ENCODE peak calls at places on chromosome X, in six cellular contexts. W, N, Y, X, K and Q are unnamed samples.

GRCh38 chrX:49915352-49916222 is 6.8 kb upstream of the CLCN5 start:
- DNase-seq in W (peak; percentile 45), N (no peak), Y (peak; percentile 61), X (no peak), K (no peak), Q (peak; percentile 48)

GRCh38 chrX:39819921-39820849 is 277.6 kb downstream of the BCOR start:
- DNase-seq in W (no peak), N (no peak), Y (peak; percentile 58), X (no peak), K (peak; percentile 52), Q (peak; percentile 67)

GRCh38 chrX:117376460-117376859 is 740.1 kb downstream of the KLHL13 start:
- DNase-seq in W (no peak), N (no peak), Y (no peak), X (no peak), K (no peak), Q (no peak)

GRCh38 chrX:72025236-72025770 is 106.4 kb downstream of the RTL5 start:
- DNase-seq in W (no peak), N (no peak), Y (no peak), X (no peak), K (no peak), Q (no peak)

GRCh38 chrX:46279925-46280313 is 265.3 kb downstream of the ZNF674 start:
- DNase-seq in W (no peak), N (no peak), Y (no peak), X (no peak), K (no peak), Q (no peak)

GRCh38 chrX:39574178-39574577 is 523.6 kb downstream of the BCOR start:
- DNase-seq in W (no peak), N (no peak), Y (no peak), X (no peak), K (no peak), Q (no peak)

GRCh38 chrX:107581923-107582322 is 46.4 kb upstream of the PRPS1 start:
- DNase-seq in W (no peak), N (no peak), Y (no peak), X (no peak), K (no peak), Q (no peak)

GRCh38 chrX:50206753-50207152 is 2.2 kb downstream of the CCNB3 start:
- DNase-seq in W (no peak), N (no peak), Y (no peak), X (no peak), K (no peak), Q (no peak)

GRCh38 chrX:120732461-120732860 is 102.6 kb upstream of the C1GALT1C1 start:
- DNase-seq in W (no peak), N (no peak), Y (no peak), X (no peak), K (no peak), Q (no peak)

GRCh38 chrX:41241962-41242361 is 92.0 kb upstream of the DDX3X start:
- DNase-seq in W (no peak), N (no peak), Y (no peak), X (no peak), K (no peak), Q (no peak)

GRCh38 chrX:118346258-118347094 is 570 bp downstream of the WDR44 start:
- DNase-seq in W (peak; percentile 62), N (peak; percentile 33), Y (peak; percentile 58), X (peak; percentile 39), K (peak; percentile 67), Q (peak; percentile 68)

GRCh38 chrX:119496521-119496829 is 28.2 kb downstream of the SLC25A5 start:
- DNase-seq in W (no peak), N (no peak), Y (no peak), X (no peak), K (no peak), Q (no peak)

GRCh38 chrX:150146271-150146888 is 208.1 kb upstream of the EOLA2 start:
- DNase-seq in W (no peak), N (no peak), Y (no peak), X (no peak), K (no peak), Q (no peak)

GRCh38 chrX:44903107-44903506 is 30.1 kb downstream of the KDM6A start:
- DNase-seq in W (no peak), N (no peak), Y (no peak), X (no peak), K (no peak), Q (no peak)

GRCh38 chrX:39603291-39603690 is 494.5 kb downstream of the BCOR start:
- DNase-seq in W (no peak), N (no peak), Y (no peak), X (no peak), K (no peak), Q (no peak)

GRCh38 chrX:148282504-148282903 is 217.9 kb upstream of the AFF2 start:
- DNase-seq in W (no peak), N (no peak), Y (no peak), X (no peak), K (no peak), Q (no peak)

GRCh38 chrX:83845397-83845796 is 15.5 kb upstream of the CYLC1 start:
- DNase-seq in W (peak; percentile 33), N (no peak), Y (peak; percentile 53), X (no peak), K (no peak), Q (peak; percentile 8)

GRCh38 chrX:8245411-8245810 is 74.3 kb upstream of the VCX2 start:
- DNase-seq in W (no peak), N (no peak), Y (peak; percentile 15), X (no peak), K (no peak), Q (no peak)

GRCh38 chrX:149638860-149639259 is 7.3 kb upstream of the TMEM185A start:
- DNase-seq in W (no peak), N (no peak), Y (no peak), X (no peak), K (no peak), Q (no peak)

GRCh38 chrX:47321386-47321785 is 49.0 kb upstream of the ZNF157 start:
- DNase-seq in W (no peak), N (peak; percentile 74), Y (peak; percentile 92), X (peak; percentile 27), K (peak; percentile 66), Q (no peak)

GRCh38 chrX:21943460-21944135 is 3.1 kb downstream of the SMS start:
- DNase-seq in W (no peak), N (no peak), Y (no peak), X (no peak), K (no peak), Q (no peak)

GRCh38 chrX:134868766-134869495 is 121.9 kb upstream of the SMIM10 start:
- DNase-seq in W (no peak), N (no peak), Y (no peak), X (no peak), K (no peak), Q (no peak)

GRCh38 chrX:133559909-133560308 is 144.6 kb upstream of the GPC4 start:
- DNase-seq in W (no peak), N (no peak), Y (no peak), X (no peak), K (no peak), Q (no peak)

GRCh38 chrX:88416002-88416401 is 331.0 kb upstream of the CPXCR1 start:
- DNase-seq in W (no peak), N (no peak), Y (no peak), X (no peak), K (no peak), Q (no peak)

GRCh38 chrX:53584891-53585290 is 101.6 kb downstream of the HUWE1 start:
- DNase-seq in W (no peak), N (no peak), Y (no peak), X (no peak), K (no peak), Q (no peak)

GRCh38 chrX:154398668-154399526 is 720 bp downstream of the RPL10 start:
- DNase-seq in W (peak; percentile 80), N (peak; percentile 77), Y (peak; percentile 82), X (peak; percentile 87), K (peak; percentile 95), Q (peak; percentile 78)

GRCh38 chrX:124098089-124098488 is 136.6 kb downstream of the STAG2 start:
- DNase-seq in W (no peak), N (no peak), Y (peak; percentile 39), X (no peak), K (no peak), Q (no peak)

GRCh38 chrX:42143866-42144592 is 220.7 kb upstream of the CASK start:
- DNase-seq in W (no peak), N (no peak), Y (no peak), X (no peak), K (no peak), Q (no peak)

GRCh38 chrX:10356979-10357378 is 200.2 kb downstream of the CLCN4 start:
- DNase-seq in W (no peak), N (no peak), Y (no peak), X (no peak), K (no peak), Q (no peak)
- H3K27me3 ChIP-seq in W (no peaks in the 10 kb centered on the region), N (no peaks in the 10 kb centered on the region), Y (no peaks in the 10 kb centered on the region), X (no peaks in the 10 kb centered on the region), K (no peaks in the 10 kb centered on the region), Q (no peaks in the 10 kb centered on the region)

GRCh38 chrX:2697306-2697705 is 6.2 kb downstream of the CD99 start:
- DNase-seq in W (no peak), N (no peak), Y (no peak), X (no peak), K (no peak), Q (no peak)
- H3K4me3 ChIP-seq in W (no peak overlapping the region), N (no peak overlapping the region), Y (no peak overlapping the region), X (peak overlapping the region; percentile 28), K (no peak overlapping the region), Q (no peak overlapping the region)

DNA sequence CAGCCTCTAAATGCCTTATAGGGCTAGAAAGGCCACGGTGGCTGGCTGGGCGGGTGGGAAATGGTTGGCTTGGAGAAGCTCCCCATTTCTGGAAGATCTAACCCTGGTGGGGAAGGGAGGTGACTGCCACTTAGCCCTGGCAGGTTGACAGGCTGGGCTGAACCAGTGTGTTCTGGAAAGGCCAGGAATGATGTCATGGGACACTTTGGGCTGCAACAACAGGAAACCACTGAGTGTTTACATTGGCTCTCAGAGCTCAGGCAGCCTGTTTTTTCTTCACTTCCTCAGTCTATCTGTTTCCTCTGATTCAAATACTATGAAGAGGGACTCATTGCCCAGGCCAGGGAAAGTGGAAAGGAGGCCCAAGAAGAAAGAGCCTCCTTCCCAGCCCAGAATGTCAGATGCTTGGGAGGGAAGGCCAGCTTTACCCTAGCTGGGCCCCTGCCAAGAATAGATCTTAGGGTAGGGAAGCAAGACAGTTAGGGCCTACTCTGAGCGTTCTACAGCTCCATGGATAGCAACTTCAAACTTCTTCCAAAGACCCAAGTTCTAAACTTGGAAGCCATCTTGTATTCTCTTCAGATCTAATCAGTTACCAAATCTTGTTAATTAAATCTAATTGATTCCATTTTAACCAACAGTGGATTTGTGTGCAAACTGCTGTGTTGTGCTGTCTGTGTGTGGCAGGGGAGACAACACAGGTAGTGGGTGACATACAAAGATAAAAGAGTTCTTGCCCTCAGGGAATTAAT is 65.7 kb upstream of the MSN start:
- DNase-seq in W (no peak), N (peak; percentile 70), Y (no peak), X (peak; percentile 75), K (peak; percentile 88), Q (no peak)
- H3K4me1 ChIP-seq in W (no peaks in the 10 kb centered on the region), N (no peaks in the 10 kb centered on the region), Y (no peaks in the 10 kb centered on the region), X (peaks cover 35% of the 10 kb centered on the region), K (peaks cover 12% of the 10 kb centered on the region), Q (no peaks in the 10 kb centered on the region)

DNA sequence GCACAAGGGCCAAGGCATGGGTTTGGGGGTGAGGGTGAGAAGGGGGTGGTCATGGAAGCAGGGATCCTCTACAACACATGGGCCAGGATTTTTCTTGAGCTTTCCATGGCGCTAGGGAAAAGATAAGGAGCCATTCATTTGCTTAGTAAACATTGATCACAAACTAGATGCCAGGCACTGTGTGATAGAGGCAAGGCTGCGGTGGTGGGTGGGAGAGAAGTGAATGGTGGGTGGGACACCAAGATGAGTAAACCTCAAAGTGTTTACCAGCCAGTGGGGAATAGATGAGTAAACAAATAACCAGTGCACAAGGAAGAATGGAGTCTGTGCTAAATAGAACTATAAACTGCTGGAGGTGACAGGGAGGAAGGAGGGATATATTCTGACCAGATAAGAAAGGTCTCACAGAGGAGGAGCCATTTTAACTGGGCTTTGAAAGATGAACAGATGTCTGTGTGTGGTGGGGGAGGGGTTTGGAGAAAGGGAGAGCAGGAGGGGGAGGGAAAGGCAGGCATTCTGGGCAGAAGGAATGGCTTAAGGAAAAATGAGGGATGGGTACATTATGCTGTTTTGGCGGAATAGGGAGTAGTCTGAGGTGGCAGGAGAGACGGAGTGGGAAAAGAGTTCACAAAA is 48.0 kb upstream of the LAS1L start:
- DNase-seq in W (no peak), N (no peak), Y (peak; percentile 12), X (no peak), K (no peak), Q (no peak)
- H3K27me3 ChIP-seq in W (no peaks in the 10 kb centered on the region), N (no peaks in the 10 kb centered on the region), Y (no peaks in the 10 kb centered on the region), X (no peaks in the 10 kb centered on the region), K (no peaks in the 10 kb centered on the region), Q (no peaks in the 10 kb centered on the region)